ENCODE peak calls at places on chromosomes 12 and 14, in four cellular contexts. U is HCT116, O is GM12878, Z is SK-N-SH. R is an unnamed sample.

GRCh38 chr12:11885261-11886038 is 185.3 kb upstream of the BCL2L14 start:
- DNase-seq in U (no peak), O (no peak), Z (no peak), R (no peak)

GRCh38 chr14:20855652-20856291 is 35.4 kb upstream of the RNASE3 start:
- DNase-seq in U (peak), O (peak), Z (peak), R (peak)

GRCh38 chr12:116280590-116281290 is 3.2 kb upstream of the MED13L start:
- DNase-seq in U (no peak), O (no peak), Z (no peak), R (no peak)

GRCh38 chr12:109530301-109530685 is 43.0 kb downstream of the MMAB start:
- DNase-seq in U (no peak), O (no peak), Z (no peak), R (no peak)

GRCh38 chr12:76259660-76260389 is 88.4 kb downstream of the BBS10 start:
- DNase-seq in U (no peak), O (no peak), Z (no peak), R (no peak)

GRCh38 chr12:124928095-124928911 is 13.9 kb upstream of the UBC start:
- DNase-seq in U (peak), O (no peak), Z (no peak), R (no peak)

GRCh38 chr14:22598896-22599244 is 770 bp downstream of the ABHD4 start:
- DNase-seq in U (peak), O (no peak), Z (no peak), R (no peak)

GRCh38 chr12:52867636-52868035 is 18.8 kb upstream of the KRT78 start:
- DNase-seq in U (no peak), O (no peak), Z (no peak), R (no peak)

GRCh38 chr14:89845346-89845745 is 109.2 kb downstream of the EFCAB11 start:
- DNase-seq in U (no peak), O (no peak), Z (no peak), R (no peak)

GRCh38 chr14:89543420-89543790 is 126.4 kb upstream of the FOXN3 start:
- DNase-seq in U (no peak), O (no peak), Z (no peak), R (no peak)

GRCh38 chr12:8860165-8860961 is 37.9 kb downstream of the A2ML1 start:
- DNase-seq in U (peak), O (no peak), Z (peak), R (peak)

GRCh38 chr12:8742501-8742900 is 44.7 kb downstream of the RIMKLB start:
- DNase-seq in U (no peak), O (no peak), Z (no peak), R (no peak)

GRCh38 chr14:60646202-60646886 is 2.9 kb downstream of the SIX1 start:
- DNase-seq in U (no peak), O (no peak), Z (no peak), R (no peak)

GRCh38 chr14:77000340-77001235 is 27.9 kb downstream of the IRF2BPL start:
- DNase-seq in U (no peak), O (no peak), Z (peak), R (no peak)

GRCh38 chr12:28543021-28543890 is 353.0 kb downstream of the CCDC91 start:
- DNase-seq in U (no peak), O (peak), Z (no peak), R (no peak)

DNA sequence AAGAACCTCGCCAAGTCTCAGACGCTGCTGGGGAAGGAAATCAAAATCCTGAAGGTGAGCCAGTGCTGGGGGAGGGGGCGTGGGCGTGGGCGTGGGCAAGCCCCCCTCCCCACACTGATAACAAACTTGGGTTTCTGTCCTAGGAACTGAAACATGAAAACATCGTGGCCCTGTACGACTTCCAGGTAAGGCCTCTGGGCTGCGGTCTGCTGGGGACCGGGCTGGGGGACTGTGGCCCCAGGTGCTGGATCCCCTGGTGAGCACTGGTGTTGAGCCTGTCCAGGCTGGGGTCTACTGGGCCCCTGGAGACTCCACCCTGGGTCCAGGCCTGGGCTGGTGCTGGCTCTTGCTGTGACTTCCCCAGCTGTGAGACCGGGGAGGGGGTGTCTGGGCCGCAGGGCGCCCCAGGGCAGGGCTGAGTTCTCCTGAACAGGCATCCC is 1.2 kb downstream of the ULK1 start:
- DNase-seq in U (no peak), O (no peak), Z (no peak), R (no peak)
- TF ChIP-seq YY1 in U (no peak), O (no peak), Z (no peak), R (no peak)

GRCh38 chr12:20917819-20918218 is 107.3 kb downstream of the SLCO1B3 start:
- DNase-seq in U (no peak), O (no peak), Z (no peak), R (no peak)

GRCh38 chr12:20917269-20917668 is 106.8 kb downstream of the SLCO1B3 start:
- DNase-seq in U (no peak), O (no peak), Z (no peak), R (no peak)
- TF ChIP-seq YY1 in U (no peak), O (no peak), Z (no peak), R (no peak)

GRCh38 chr12:128918481-128918880 is 65.2 kb downstream of the GLT1D1 start:
- DNase-seq in U (no peak), O (no peak), Z (no peak), R (no peak)
- TF ChIP-seq YY1 in U (no peak), O (no peak), Z (no peak), R (no peak)

GRCh38 chr12:112327209-112327930 is 54.9 kb downstream of the HECTD4 start:
- DNase-seq in U (no peak), O (no peak), Z (no peak), R (no peak)
- TF ChIP-seq YY1 in U (no peak), O (no peak), Z (no peak), R (no peak)

DNA sequence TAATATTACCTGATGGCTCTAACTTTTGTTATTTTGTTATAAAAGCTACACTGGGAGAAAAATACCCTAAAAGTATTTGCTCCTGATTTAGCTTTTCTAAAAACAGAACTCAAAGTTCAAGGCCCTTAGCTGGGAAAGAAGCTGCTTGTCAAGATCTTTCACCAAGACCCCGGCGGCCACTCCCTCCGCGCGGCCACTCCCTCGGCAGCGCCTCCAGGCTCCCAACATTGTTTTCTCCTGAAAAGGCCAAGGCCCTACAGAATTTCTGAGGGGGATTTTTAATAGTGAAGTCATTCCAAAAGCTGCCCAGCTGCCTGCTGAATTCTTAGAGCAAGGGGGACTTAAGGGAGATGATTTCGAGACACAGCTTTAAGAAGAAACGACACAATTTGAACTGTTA is 96.4 kb downstream of the NTN4 start:
- DNase-seq in U (no peak), O (no peak), Z (no peak), R (no peak)
- TF ChIP-seq YY1 in U (no peak), O (no peak), Z (no peak), R (no peak)